ENCODE peak calls at places on chromosomes 11 and 22, in seven cellular contexts. H is neuronal stem cell, P is trophoblast cell, X is mesendoderm, W is H9, Y is mesenchymal stem cell, U is IMR-90. C is an unnamed sample.
A peak's percentile ranks its signal among the peaks of the same experiment; 100 is the strongest.

GRCh38 chr11:45610627-45611026 is 54.8 kb downstream of the CHST1 start:
- DNase-seq in H (no peak), P (no peak), W (no peak), U (no peak), Y (no peak), X (no peak), C (peak; percentile 20)

GRCh38 chr11:110830344-110831141 is 118.3 kb upstream of the ARHGAP20 start:
- DNase-seq in X (peak; percentile 85), H (no peak), Y (no peak), W (peak; percentile 28), U (peak; percentile 53), P (no peak), C (peak; percentile 9)

GRCh38 chr11:100550910-100551309 is 136.2 kb upstream of the ARHGAP42 start:
- DNase-seq in W (no peak), Y (no peak), X (no peak), H (no peak), U (no peak), P (no peak), C (no peak)

GRCh38 chr11:75516140-75516539 is 9.6 kb downstream of the GDPD5 start:
- DNase-seq in H (no peak), Y (no peak), X (no peak), U (no peak), W (no peak), P (no peak), C (no peak)

GRCh38 chr11:43393765-43394355 is 35.1 kb downstream of the TTC17 start:
- DNase-seq in Y (no peak), P (no peak), W (no peak), X (no peak), H (no peak), U (peak; percentile 24), C (no peak)

GRCh38 chr22:43560651-43561050 is 148.8 kb downstream of the MPPED1 start:
- DNase-seq in W (peak; percentile 25), P (no peak), U (no peak), H (no peak), Y (no peak), X (no peak), C (no peak)

GRCh38 chr11:27926981-27927481 is 180.9 kb downstream of the KIF18A start:
- DNase-seq in U (peak; percentile 88), P (peak; percentile 83), H (no peak), W (no peak), Y (peak; percentile 98), X (peak; percentile 45), C (no peak)

GRCh38 chr11:33774356-33775063 is at the start of gene FBXO3:
- DNase-seq in U (peak; percentile 58), H (peak; percentile 86), W (peak; percentile 94), Y (peak; percentile 74), X (peak; percentile 93), P (peak; percentile 82), C (peak; percentile 58)

GRCh38 chr11:69380921-69381581 is 87.1 kb downstream of the MYEOV start:
- DNase-seq in W (no peak), X (no peak), Y (no peak), U (no peak), H (no peak), P (no peak), C (no peak)

GRCh38 chr11:76831911-76832310 is 28.8 kb upstream of the ACER3 start:
- DNase-seq in Y (no peak), H (no peak), X (no peak), W (no peak), P (no peak), U (no peak), C (no peak)

GRCh38 chr11:76835030-76835429 is 25.7 kb upstream of the ACER3 start:
- DNase-seq in U (no peak), P (no peak), H (no peak), W (no peak), X (no peak), Y (no peak), C (no peak)

GRCh38 chr11:76832365-76832764 is 28.4 kb upstream of the ACER3 start:
- DNase-seq in U (no peak), X (no peak), H (no peak), W (no peak), Y (no peak), P (no peak), C (no peak)

GRCh38 chr11:76834151-76834550 is 26.6 kb upstream of the ACER3 start:
- DNase-seq in U (peak; percentile 63), H (no peak), Y (peak; percentile 90), X (no peak), W (no peak), P (no peak), C (no peak)

DNA sequence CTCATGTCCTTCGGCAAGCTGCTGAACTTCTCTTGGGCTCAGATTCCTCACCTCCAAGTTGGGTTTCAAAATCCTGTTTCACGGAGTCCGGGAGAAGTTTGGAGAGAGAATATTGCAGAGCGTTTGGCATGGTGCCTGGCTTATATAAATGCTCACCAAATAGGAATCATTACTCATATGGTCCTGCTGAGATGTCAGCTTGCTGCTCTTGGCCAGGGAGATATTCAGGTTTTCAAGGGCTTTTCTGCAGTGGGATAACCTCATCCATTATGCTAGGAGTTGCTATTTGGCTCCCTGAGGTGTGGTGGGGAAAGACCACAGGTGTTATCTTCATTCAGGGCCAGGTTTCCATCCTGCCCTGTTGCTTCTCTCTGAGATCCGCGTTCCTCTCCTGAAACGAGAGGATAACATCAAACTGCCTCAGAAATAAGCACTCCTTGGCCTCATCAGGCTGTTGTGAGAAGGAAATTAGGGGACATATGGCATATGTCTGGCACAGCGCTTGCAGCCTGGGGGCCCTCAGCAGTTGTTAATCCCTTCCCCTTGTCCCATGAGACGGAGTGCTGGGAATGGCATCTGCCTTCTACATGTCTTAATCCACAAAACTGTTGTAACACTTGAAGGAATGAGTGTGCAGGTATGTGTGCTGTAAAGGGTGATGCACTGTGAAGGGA is 29.9 kb upstream of the ACER3 start:
- DNase-seq in W (no peak), U (peak; percentile 44), H (no peak), Y (no peak), P (no peak), X (peak; percentile 46), C (no peak)
- H3K23ac ChIP-seq in W (no peak overlapping the region), U (no peak overlapping the region), H (no peak overlapping the region), Y (no peak overlapping the region), P (no peak overlapping the region), X (no peak overlapping the region), C (no peak overlapping the region)

DNA sequence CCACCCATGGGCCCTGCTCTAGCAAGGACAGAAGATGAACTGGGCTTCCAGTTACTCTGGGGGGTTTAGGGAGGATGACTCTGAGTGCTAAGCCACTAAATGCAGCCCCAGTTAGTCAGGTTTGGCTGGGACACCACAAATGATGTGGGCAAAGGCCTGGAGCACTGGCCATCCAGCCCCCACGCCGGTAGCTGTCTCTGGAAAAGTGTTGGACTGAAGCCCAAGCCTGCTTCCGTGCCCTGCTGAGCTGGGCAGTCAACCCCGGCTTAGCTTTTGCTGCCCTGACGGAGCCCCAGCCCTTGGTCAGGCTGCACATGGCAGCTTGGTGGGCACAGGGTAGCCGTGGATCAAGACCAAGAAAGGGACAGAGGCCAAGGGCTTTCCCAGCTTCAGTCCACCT is 5.7 kb upstream of the GSTP1 start:
- DNase-seq in H (no peak), P (no peak), U (no peak), Y (no peak), X (no peak), W (no peak), C (no peak)
- H3K23ac ChIP-seq in H (no peak overlapping the region), P (no peak overlapping the region), U (no peak overlapping the region), Y (no peak overlapping the region), X (no peak overlapping the region), W (no peak overlapping the region), C (no peak overlapping the region)

DNA sequence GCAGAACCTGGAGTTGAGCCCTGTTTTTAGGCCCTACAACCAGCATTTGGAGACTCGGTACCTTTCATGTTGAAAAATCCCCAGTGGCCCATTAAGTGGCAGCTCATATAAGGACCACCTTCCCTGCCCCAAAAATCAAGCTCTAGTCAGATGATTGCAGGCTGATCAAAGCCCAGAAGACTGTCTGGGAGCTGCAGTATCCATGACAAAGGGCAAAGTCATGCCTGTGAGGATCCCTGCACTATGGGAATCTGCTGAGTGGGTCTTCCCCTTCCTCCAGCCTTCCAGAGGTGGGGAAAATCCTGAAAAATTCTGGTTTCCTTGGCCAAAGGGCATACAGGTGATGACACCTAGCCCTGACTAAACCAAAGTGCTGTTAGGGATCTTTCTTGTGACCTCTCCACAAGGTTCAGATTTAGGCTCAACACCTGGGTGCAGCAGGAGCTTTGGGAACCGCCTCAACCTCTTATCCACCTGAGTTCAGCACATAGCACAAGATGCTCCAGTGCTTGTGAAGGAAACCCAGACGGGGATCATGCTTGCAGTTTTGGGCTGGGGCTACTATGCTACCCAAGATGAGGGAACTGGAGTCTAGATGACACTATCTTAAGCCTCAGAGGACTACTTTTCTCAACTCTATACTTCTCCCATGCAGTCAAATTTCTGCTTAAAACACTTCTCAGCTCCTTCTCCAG is 1.2 kb upstream of the TRIM3 start:
- DNase-seq in W (no peak), H (no peak), P (peak; percentile 44), X (peak; percentile 41), Y (peak; percentile 16), U (peak; percentile 6), C (no peak)
- H3K23ac ChIP-seq in W (no peak overlapping the region), H (no peak overlapping the region), P (no peak overlapping the region), X (no peak overlapping the region), Y (no peak overlapping the region), U (peak overlapping the region; percentile 25), C (no peak overlapping the region)

GRCh38 chr22:35677460-35678187 is 29.4 kb downstream of the APOL6 start:
- DNase-seq in W (no peak), U (no peak), Y (no peak), P (no peak), X (no peak), H (no peak), C (no peak)
- H3K23ac ChIP-seq in W (no peak overlapping the region), U (no peak overlapping the region), Y (no peak overlapping the region), P (no peak overlapping the region), X (no peak overlapping the region), H (no peak overlapping the region), C (no peak overlapping the region)